ENCODE peak calls at places on chromosomes 12 and 14, in six cellular contexts. One of them, this sample, is unnamed.
A peak's percentile ranks its signal among the peaks of the same experiment; 100 is the strongest.

GRCh38 chr12:45879363-45879895 is 110.9 kb downstream of the SCAF11 start:
- DNase-seq in A549: no peak
- DNase-seq in GM12878: no peak
- DNase-seq in H1: no peak
- DNase-seq in HepG2: no peak
- DNase-seq in HCT116: no peak
- DNase-seq in this sample: no peak

GRCh38 chr14:63275611-63276010 is 43.1 kb downstream of the GPHB5 start:
- DNase-seq in H1: no peak
- DNase-seq in HepG2: no peak
- DNase-seq in HCT116: no peak
- DNase-seq in A549: no peak
- DNase-seq in GM12878: no peak
- DNase-seq in this sample: no peak

GRCh38 chr12:49089831-49090773 is 4.5 kb downstream of the DHH start:
- DNase-seq in HCT116: no peak
- DNase-seq in A549: no peak
- DNase-seq in H1: peak; percentile 68
- DNase-seq in HepG2: no peak
- DNase-seq in GM12878: no peak
- DNase-seq in this sample: no peak

GRCh38 chr14:89276424-89276975 is 140.5 kb downstream of the FOXN3 start:
- DNase-seq in H1: no peak
- DNase-seq in HCT116: no peak
- DNase-seq in HepG2: no peak
- DNase-seq in A549: no peak
- DNase-seq in GM12878: peak; percentile 94
- DNase-seq in this sample: peak; percentile 68

GRCh38 chr12:29610473-29611174 is 113.1 kb upstream of the OVCH1 start:
- DNase-seq in HCT116: no peak
- DNase-seq in H1: no peak
- DNase-seq in A549: no peak
- DNase-seq in HepG2: no peak
- DNase-seq in GM12878: no peak
- DNase-seq in this sample: no peak

GRCh38 chr14:55846852-55847471 is 267.0 kb downstream of the KTN1 start:
- DNase-seq in H1: no peak
- DNase-seq in GM12878: no peak
- DNase-seq in HCT116: no peak
- DNase-seq in HepG2: no peak
- DNase-seq in A549: no peak
- DNase-seq in this sample: no peak

GRCh38 chr12:48279096-48279495 is 71.6 kb downstream of the ZNF641 start:
- DNase-seq in H1: no peak
- DNase-seq in A549: no peak
- DNase-seq in HepG2: no peak
- DNase-seq in HCT116: no peak
- DNase-seq in GM12878: no peak
- DNase-seq in this sample: peak; percentile 57

GRCh38 chr12:100555722-100556121 is 17.8 kb upstream of the GAS2L3 start:
- DNase-seq in HepG2: peak; percentile 72
- DNase-seq in HCT116: no peak
- DNase-seq in GM12878: no peak
- DNase-seq in H1: no peak
- DNase-seq in A549: no peak
- DNase-seq in this sample: no peak

GRCh38 chr14:32514236-32514635 is 185.1 kb downstream of the AKAP6 start:
- DNase-seq in HCT116: no peak
- DNase-seq in H1: no peak
- DNase-seq in A549: no peak
- DNase-seq in HepG2: no peak
- DNase-seq in GM12878: no peak
- DNase-seq in this sample: no peak

GRCh38 chr14:38252066-38252710 is 3.7 kb downstream of the CLEC14A start:
- DNase-seq in HCT116: no peak
- DNase-seq in GM12878: no peak
- DNase-seq in HepG2: no peak
- DNase-seq in A549: no peak
- DNase-seq in H1: no peak
- DNase-seq in this sample: no peak

GRCh38 chr12:108508243-108508642 is 6.8 kb upstream of the FICD start:
- DNase-seq in HCT116: no peak
- DNase-seq in H1: no peak
- DNase-seq in HepG2: no peak
- DNase-seq in A549: no peak
- DNase-seq in GM12878: no peak
- DNase-seq in this sample: no peak

GRCh38 chr14:92677087-92677668 is 71.2 kb downstream of the LGMN start:
- DNase-seq in GM12878: peak; percentile 99
- DNase-seq in H1: no peak
- DNase-seq in A549: no peak
- DNase-seq in HCT116: no peak
- DNase-seq in HepG2: no peak
- DNase-seq in this sample: peak; percentile 97

GRCh38 chr14:56342419-56342901 is 224.2 kb downstream of the PELI2 start:
- DNase-seq in HCT116: no peak
- DNase-seq in H1: no peak
- DNase-seq in GM12878: no peak
- DNase-seq in A549: no peak
- DNase-seq in HepG2: no peak
- DNase-seq in this sample: no peak

GRCh38 chr14:34199585-34199984 is 248.7 kb upstream of the EGLN3 start:
- DNase-seq in HCT116: no peak
- DNase-seq in H1: no peak
- DNase-seq in A549: no peak
- DNase-seq in HepG2: no peak
- DNase-seq in GM12878: no peak
- DNase-seq in this sample: no peak

GRCh38 chr12:124861898-124862676 is 1.6 kb downstream of the SCARB1 start:
- DNase-seq in HepG2: no peak
- DNase-seq in HCT116: no peak
- DNase-seq in GM12878: peak; percentile 24
- DNase-seq in A549: no peak
- DNase-seq in H1: no peak
- DNase-seq in this sample: no peak

GRCh38 chr12:130796985-130797686 is 41.9 kb downstream of the STX2 start:
- DNase-seq in H1: no peak
- DNase-seq in GM12878: no peak
- DNase-seq in A549: no peak
- DNase-seq in HCT116: no peak
- DNase-seq in HepG2: no peak
- DNase-seq in this sample: no peak

GRCh38 chr14:34064349-34064748 is 113.5 kb upstream of the EGLN3 start:
- DNase-seq in HepG2: no peak
- DNase-seq in GM12878: no peak
- DNase-seq in HCT116: no peak
- DNase-seq in H1: no peak
- DNase-seq in A549: no peak
- DNase-seq in this sample: no peak

GRCh38 chr12:48770756-48771155 is 18.1 kb downstream of the ADCY6 start:
- DNase-seq in A549: no peak
- DNase-seq in HepG2: no peak
- DNase-seq in HCT116: no peak
- DNase-seq in GM12878: no peak
- DNase-seq in H1: no peak
- DNase-seq in this sample: no peak

GRCh38 chr14:105898482-105899010 is 372.2 kb downstream of the TMEM121 start:
- DNase-seq in GM12878: no peak
- DNase-seq in A549: no peak
- DNase-seq in H1: no peak
- DNase-seq in HepG2: no peak
- DNase-seq in HCT116: no peak
- DNase-seq in this sample: no peak

GRCh38 chr12:49890096-49890461 is 13.6 kb downstream of the FAIM2 start:
- DNase-seq in HCT116: no peak
- DNase-seq in HepG2: no peak
- DNase-seq in H1: no peak
- DNase-seq in A549: no peak
- DNase-seq in GM12878: no peak
- DNase-seq in this sample: no peak

GRCh38 chr14:61663312-61663974 is 31.9 kb upstream of the HIF1A start:
- DNase-seq in H1: no peak
- DNase-seq in A549: no peak
- DNase-seq in HepG2: no peak
- DNase-seq in GM12878: peak; percentile 49
- DNase-seq in HCT116: no peak
- DNase-seq in this sample: peak; percentile 75

GRCh38 chr12:121392325-121392716 is 7.6 kb upstream of the RNF34 start:
- DNase-seq in GM12878: no peak
- DNase-seq in A549: no peak
- DNase-seq in H1: no peak
- DNase-seq in HCT116: no peak
- DNase-seq in HepG2: no peak
- DNase-seq in this sample: no peak

GRCh38 chr12:46455648-46456352 is 83.2 kb upstream of the SLC38A2 start:
- DNase-seq in HepG2: peak; percentile 77
- DNase-seq in HCT116: peak; percentile 87
- DNase-seq in A549: no peak
- DNase-seq in H1: no peak
- DNase-seq in GM12878: no peak
- DNase-seq in this sample: no peak

GRCh38 chr12:18907793-18908580 is 170.1 kb downstream of the CAPZA3 start:
- DNase-seq in A549: no peak
- DNase-seq in HCT116: no peak
- DNase-seq in H1: no peak
- DNase-seq in GM12878: no peak
- DNase-seq in HepG2: no peak
- DNase-seq in this sample: no peak

GRCh38 chr14:97301931-97302559 is 504.9 kb downstream of the VRK1 start:
- DNase-seq in GM12878: no peak
- DNase-seq in A549: no peak
- DNase-seq in HepG2: no peak
- DNase-seq in HCT116: no peak
- DNase-seq in H1: no peak
- DNase-seq in this sample: peak; percentile 4

GRCh38 chr14:96938946-96939345 is 141.8 kb downstream of the VRK1 start:
- DNase-seq in HCT116: no peak
- DNase-seq in GM12878: no peak
- DNase-seq in H1: peak; percentile 66
- DNase-seq in HepG2: no peak
- DNase-seq in A549: no peak
- DNase-seq in this sample: no peak

GRCh38 chr12:130933269-130933995 is 20.3 kb upstream of the ADGRD1 start:
- DNase-seq in HCT116: no peak
- DNase-seq in H1: no peak
- DNase-seq in GM12878: no peak
- DNase-seq in A549: no peak
- DNase-seq in HepG2: no peak
- DNase-seq in this sample: peak; percentile 41

GRCh38 chr12:127284870-127285431 is 982.0 kb upstream of the TMEM132C start:
- DNase-seq in H1: no peak
- DNase-seq in HCT116: no peak
- DNase-seq in HepG2: no peak
- DNase-seq in A549: no peak
- DNase-seq in GM12878: no peak
- DNase-seq in this sample: no peak

GRCh38 chr12:57616383-57617101 is 5.3 kb downstream of the ARHGEF25 start:
- DNase-seq in HCT116: no peak
- DNase-seq in A549: no peak
- DNase-seq in GM12878: no peak
- DNase-seq in HepG2: no peak
- DNase-seq in H1: no peak
- DNase-seq in this sample: no peak

DNA sequence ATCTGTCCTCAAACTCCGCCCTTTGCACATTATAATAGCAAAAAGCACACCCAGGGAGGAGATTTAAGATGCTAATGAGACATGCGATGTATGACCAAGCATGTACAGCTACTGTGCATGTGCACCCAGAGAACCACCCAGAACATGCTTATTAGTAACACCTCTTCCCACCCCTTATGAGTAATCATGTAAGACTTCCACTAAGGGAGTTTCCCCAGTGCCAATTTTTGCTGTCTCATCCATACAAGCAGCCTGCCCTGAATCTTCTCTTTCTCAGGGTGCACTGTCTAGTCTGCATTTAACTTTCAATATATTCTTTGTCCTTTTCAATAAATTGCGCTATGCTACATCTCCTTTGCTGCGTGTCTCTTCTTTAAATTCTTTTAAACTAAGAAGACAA is 830.0 kb upstream of the NOVA1 start:
- DNase-seq in H1: no peak
- DNase-seq in HCT116: no peak
- DNase-seq in GM12878: no peak
- DNase-seq in HepG2: no peak
- DNase-seq in A549: peak; percentile 8
- DNase-seq in this sample: peak; percentile 1
- TF ChIP-seq MAX in H1: no peak
- TF ChIP-seq MAX in HCT116: no peak
- TF ChIP-seq MAX in GM12878: no peak
- TF ChIP-seq MAX in HepG2: no peak
- TF ChIP-seq MAX in A549: no peak
- TF ChIP-seq MAX in this sample: no peak

GRCh38 chr12:111446044-111446581 is 40.4 kb downstream of the SH2B3 start:
- DNase-seq in A549: no peak
- DNase-seq in HepG2: no peak
- DNase-seq in H1: peak; percentile 72
- DNase-seq in GM12878: no peak
- DNase-seq in HCT116: no peak
- DNase-seq in this sample: peak; percentile 8
- TF ChIP-seq POLR2A in A549: no peak
- TF ChIP-seq POLR2A in HepG2: no peak
- TF ChIP-seq POLR2A in H1: no peak
- TF ChIP-seq POLR2A in GM12878: no peak
- TF ChIP-seq POLR2A in HCT116: no peak
- TF ChIP-seq POLR2A in this sample: no peak

GRCh38 chr12:96520767-96521166 is 31.4 kb downstream of the CFAP54 start:
- DNase-seq in H1: no peak
- DNase-seq in HCT116: no peak
- DNase-seq in A549: no peak
- DNase-seq in GM12878: no peak
- DNase-seq in HepG2: no peak
- DNase-seq in this sample: no peak

GRCh38 chr12:96522690-96523089 is 33.3 kb downstream of the CFAP54 start:
- DNase-seq in H1: peak; percentile 46
- DNase-seq in A549: no peak
- DNase-seq in HepG2: no peak
- DNase-seq in HCT116: no peak
- DNase-seq in GM12878: no peak
- DNase-seq in this sample: no peak

GRCh38 chr12:96526110-96526509 is 36.7 kb downstream of the CFAP54 start:
- DNase-seq in A549: no peak
- DNase-seq in H1: no peak
- DNase-seq in HepG2: no peak
- DNase-seq in GM12878: no peak
- DNase-seq in HCT116: no peak
- DNase-seq in this sample: no peak

GRCh38 chr12:96516472-96517417 is 27.4 kb downstream of the CFAP54 start:
- DNase-seq in HepG2: peak; percentile 43
- DNase-seq in A549: peak; percentile 56
- DNase-seq in HCT116: peak; percentile 66
- DNase-seq in GM12878: peak; percentile 95
- DNase-seq in H1: peak; percentile 77
- DNase-seq in this sample: peak; percentile 88

GRCh38 chr12:96522283-96522682 is 32.9 kb downstream of the CFAP54 start:
- DNase-seq in H1: peak; percentile 48
- DNase-seq in GM12878: no peak
- DNase-seq in HCT116: no peak
- DNase-seq in A549: no peak
- DNase-seq in HepG2: no peak
- DNase-seq in this sample: no peak
- TF ChIP-seq MAX in H1: no peak
- TF ChIP-seq MAX in GM12878: no peak
- TF ChIP-seq MAX in HCT116: no peak
- TF ChIP-seq MAX in A549: no peak
- TF ChIP-seq MAX in HepG2: no peak
- TF ChIP-seq MAX in this sample: no peak

GRCh38 chr14:76761198-76761848 is at the start of gene VASH1:
- DNase-seq in H1: peak; percentile 86
- DNase-seq in HepG2: no peak
- DNase-seq in HCT116: peak; percentile 15
- DNase-seq in GM12878: no peak
- DNase-seq in A549: peak; percentile 83
- DNase-seq in this sample: peak; percentile 80
- TF ChIP-seq POLR2A in H1: no peak
- TF ChIP-seq POLR2A in HepG2: no peak
- TF ChIP-seq POLR2A in HCT116: peak; percentile 66
- TF ChIP-seq POLR2A in GM12878: peak; percentile 35
- TF ChIP-seq POLR2A in A549: peak; percentile 91
- TF ChIP-seq POLR2A in this sample: no peak

This sample was measured in NB4.